ENCODE peak calls at places on chromosomes 13 and 19, in eight cellular contexts. S is PC-3, F is cardiac fibroblast, Z is gastrocnemius medialis, A is AG04450, R is fibroblast of the aortic adventitia, C is heart left ventricle, T is lung. J is an unnamed sample.

GRCh38 chr13:110234532-110234931 is 72.4 kb downstream of the COL4A1 start:
- DNase-seq in S (no peak), F (peak; percentile 48), Z (no peak), A (no peak), R (no peak), C (no peak), T (no peak), J (no peak)

GRCh38 chr19:48872884-48873475 is 759 bp downstream of the PPP1R15A start:
- DNase-seq in S (peak; percentile 92), F (peak; percentile 98), Z (peak; percentile 94), A (peak; percentile 89), R (peak; percentile 97), C (peak; percentile 92), T (peak; percentile 89), J (peak; percentile 96)

GRCh38 chr13:111166882-111167281 is 51.8 kb downstream of the ARHGEF7 start:
- DNase-seq in S (no peak), F (no peak), Z (no peak), A (no peak), R (no peak), C (no peak), T (no peak), J (no peak)

GRCh38 chr13:26941345-26942174 is 181.0 kb upstream of the GPR12 start:
- DNase-seq in S (peak; percentile 69), F (peak; percentile 74), Z (no peak), A (peak; percentile 49), R (peak; percentile 69), C (no peak), T (no peak), J (no peak)

GRCh38 chr19:13430790-13431582 is 75.3 kb downstream of the CACNA1A start:
- DNase-seq in S (peak; percentile 83), F (peak; percentile 67), Z (no peak), A (peak; percentile 11), R (peak; percentile 51), C (peak; percentile 24), T (peak; percentile 37), J (peak; percentile 39)

GRCh38 chr19:20565321-20566018 is at the start of gene ZNF737:
- DNase-seq in S (peak; percentile 46), F (peak; percentile 98), Z (peak; percentile 88), A (peak; percentile 91), R (peak; percentile 93), C (peak; percentile 98), T (peak; percentile 96), J (peak; percentile 95)

GRCh38 chr19:49677232-49677881 is at the start of gene PRMT1:
- DNase-seq in S (peak; percentile 47), F (no peak), Z (peak; percentile 47), A (no peak), R (no peak), C (no peak), T (no peak), J (no peak)

GRCh38 chr19:36182612-36183454 is 30.6 kb upstream of the COX7A1 start:
- DNase-seq in S (peak; percentile 12), F (peak; percentile 39), Z (no peak), A (no peak), R (no peak), C (no peak), T (no peak), J (no peak)

GRCh38 chr13:42991892-42992584 is at the start of gene EPSTI1:
- DNase-seq in S (peak; percentile 7), F (peak; percentile 78), Z (peak; percentile 35), A (no peak), R (peak; percentile 64), C (peak; percentile 74), T (peak; percentile 66), J (peak; percentile 77)

GRCh38 chr19:47723573-47723923 is 10.3 kb downstream of the EHD2 start:
- DNase-seq in S (peak; percentile 64), F (peak; percentile 94), Z (peak; percentile 65), A (no peak), R (peak; percentile 92), C (peak; percentile 78), T (peak; percentile 80), J (no peak)

GRCh38 chr13:28478127-28478526 is 16.8 kb downstream of the FLT1 start:
- DNase-seq in S (no peak), F (peak; percentile 52), Z (no peak), A (peak; percentile 24), R (peak; percentile 76), C (no peak), T (no peak), J (no peak)

GRCh38 chr13:112120031-112120373 is 53.1 kb downstream of the SOX1 start:
- DNase-seq in S (no peak), F (no peak), Z (no peak), A (no peak), R (no peak), C (no peak), T (no peak), J (no peak)

GRCh38 chr19:49335071-49335783 is at the start of gene CD37:
- DNase-seq in S (no peak), F (no peak), Z (no peak), A (no peak), R (no peak), C (no peak), T (no peak), J (no peak)

GRCh38 chr13:82356667-82357066 is 1525.6 kb downstream of the SLITRK1 start:
- DNase-seq in S (peak; percentile 21), F (no peak), Z (no peak), A (no peak), R (peak; percentile 20), C (no peak), T (no peak), J (no peak)

GRCh38 chr13:112771877-112772538 is 82.2 kb downstream of the ATP11A start:
- DNase-seq in S (no peak), F (no peak), Z (no peak), A (no peak), R (no peak), C (no peak), T (no peak), J (no peak)

GRCh38 chr13:86660090-86660489 is 860.9 kb upstream of the SLITRK6 start:
- DNase-seq in S (no peak), F (no peak), Z (no peak), A (no peak), R (no peak), C (no peak), T (no peak), J (no peak)

GRCh38 chr19:42441047-42441440 is 1.7 kb downstream of the CXCL17 start:
- DNase-seq in S (peak; percentile 61), F (no peak), Z (no peak), A (no peak), R (no peak), C (no peak), T (no peak), J (no peak)

GRCh38 chr19:31718041-31718440 is 368.8 kb upstream of the TSHZ3 start:
- DNase-seq in S (no peak), F (no peak), Z (no peak), A (no peak), R (peak; percentile 56), C (no peak), T (no peak), J (no peak)

GRCh38 chr13:24135674-24136300 is 24.7 kb upstream of the SPATA13 start:
- DNase-seq in S (peak; percentile 48), F (peak; percentile 75), Z (no peak), A (no peak), R (peak; percentile 60), C (no peak), T (no peak), J (no peak)

GRCh38 chr13:85597790-85598500 is 201.3 kb downstream of the SLITRK6 start:
- DNase-seq in S (no peak), F (peak; percentile 2), Z (no peak), A (peak; percentile 33), R (no peak), C (no peak), T (no peak), J (no peak)

GRCh38 chr19:29320076-29320475 is 107.1 kb upstream of the UQCRFS1 start:
- DNase-seq in S (no peak), F (no peak), Z (no peak), A (no peak), R (no peak), C (no peak), T (no peak), J (no peak)
- TF ChIP-seq CTCF in S (no peak), F (no peak), Z (no peak), A (no peak), R (no peak), C (no peak), T (no peak), J (no peak)

DNA sequence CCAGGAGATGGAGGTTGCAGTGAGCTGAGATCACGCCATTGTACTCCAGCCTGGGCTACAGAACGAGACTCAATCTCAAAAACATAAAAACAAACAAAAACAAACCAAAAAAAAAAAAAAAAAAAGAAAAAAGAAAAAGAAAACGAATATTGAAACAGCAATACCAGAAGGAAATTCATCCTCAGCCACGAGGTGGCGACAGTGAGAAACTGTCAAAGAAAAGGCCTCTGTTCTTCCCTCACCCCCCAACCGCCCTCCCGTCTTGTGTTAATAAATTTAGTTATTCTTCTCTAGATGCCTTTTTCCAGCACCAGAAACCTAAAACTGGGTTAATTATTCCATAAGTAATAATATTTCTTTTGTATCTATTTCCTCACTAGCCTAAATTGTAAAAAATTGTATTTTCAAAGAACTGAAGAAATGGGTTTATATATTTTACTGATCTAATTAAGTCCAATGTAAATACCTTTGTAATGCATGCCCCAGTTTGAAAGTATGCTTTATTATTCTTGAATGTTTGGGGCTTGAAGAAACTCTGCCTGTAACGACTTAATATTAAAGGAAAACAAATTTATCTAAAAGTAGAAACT is 38.6 kb downstream of the LIG4 start:
- DNase-seq in S (peak; percentile 67), F (peak; percentile 40), Z (no peak), A (no peak), R (peak; percentile 13), C (no peak), T (no peak), J (peak; percentile 18)
- TF ChIP-seq CTCF in S (peak; percentile 65), F (peak; percentile 35), Z (no peak), A (peak; percentile 51), R (peak; percentile 37), C (peak; percentile 27), T (no peak), J (peak; percentile 50)

GRCh38 chr13:68304287-68304893 is 1074.3 kb upstream of the PCDH9 start:
- DNase-seq in S (peak; percentile 61), F (peak; percentile 10), Z (no peak), A (no peak), R (no peak), C (no peak), T (no peak), J (peak; percentile 14)
- TF ChIP-seq CTCF in S (peak; percentile 72), F (peak; percentile 26), Z (no peak), A (peak; percentile 59), R (no peak), C (peak; percentile 49), T (no peak), J (peak; percentile 42)

DNA sequence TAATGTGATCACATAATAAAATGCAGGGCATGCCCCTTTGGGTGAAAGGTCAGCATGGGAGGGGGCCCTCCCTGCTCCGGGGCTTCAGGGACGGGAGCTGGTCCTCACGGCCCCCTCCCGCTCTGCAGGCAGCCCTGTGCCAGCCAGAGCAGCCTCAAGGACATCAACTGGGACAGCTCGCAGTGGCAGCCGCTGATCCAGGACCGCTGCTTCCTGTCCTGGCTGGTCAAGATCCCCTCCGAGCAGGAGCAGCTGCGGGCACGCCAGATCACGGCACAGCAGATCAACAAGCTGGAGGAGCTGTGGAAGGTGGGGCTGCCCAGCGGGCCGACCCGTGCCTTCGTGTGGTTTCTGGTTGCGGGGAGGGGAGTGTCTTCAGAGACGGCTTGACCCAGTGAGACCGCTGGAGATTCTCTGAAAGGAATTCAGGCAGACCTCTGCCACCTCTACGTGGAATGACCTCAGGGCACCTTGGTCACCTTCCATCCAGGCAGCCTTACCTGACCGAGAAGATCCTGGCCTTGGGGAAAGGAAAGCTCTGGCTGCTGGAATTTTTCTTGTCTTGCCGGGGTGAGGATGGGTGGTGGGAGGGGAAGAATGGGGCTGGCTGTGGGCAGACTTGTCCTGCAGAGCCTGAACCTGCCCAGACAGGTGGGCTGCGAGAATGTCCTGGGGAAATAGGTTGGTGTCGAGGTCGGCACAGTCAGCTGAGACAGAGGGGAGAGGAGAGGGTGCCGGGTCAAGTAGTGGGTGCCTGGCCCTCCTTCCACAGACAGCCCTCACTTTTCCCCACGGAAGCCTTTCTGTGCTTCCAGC is 19.0 kb downstream of the UPF1 start:
- DNase-seq in S (no peak), F (no peak), Z (no peak), A (no peak), R (no peak), C (no peak), T (no peak), J (peak; percentile 31)
- TF ChIP-seq CTCF in S (no peak), F (no peak), Z (no peak), A (no peak), R (no peak), C (no peak), T (no peak), J (no peak)